ENCODE peak calls at places on chromosomes 1 and 21, in eight cellular contexts. V is RCC 7860; X is effector CD4-positive, alpha-beta T cell; B is stimulated activated CD4-positive, alpha-beta T cell treated with anti-CD3 and anti-CD28 coated beads, Interleukin-12 subunit alpha, Interleukin-12 subunit beta, amount 100 ng/mL, for 4 hours; U is cardiac fibroblast; J is cerebellum; O is NCI-H2081; I is COR-L47. M is an unnamed sample.
A peak's percentile ranks its signal among the peaks of the same experiment; 100 is the strongest.

GRCh38 chr1:51661081-51661518 is 44.2 kb downstream of the OSBPL9 start:
- DNase-seq in V (peak; percentile 88), X (no peak), B (no peak), U (peak; percentile 94), J (no peak), O (no peak), I (no peak), M (no peak)

GRCh38 chr1:43577647-43578542 is 47.2 kb downstream of the PTPRF start:
- DNase-seq in V (no peak), X (no peak), B (no peak), U (no peak), J (peak; percentile 24), O (no peak), I (no peak), M (no peak)

GRCh38 chr1:30753660-30754123 is 3.9 kb downstream of the LAPTM5 start:
- DNase-seq in V (no peak), X (no peak), B (no peak), U (no peak), J (no peak), O (no peak), I (no peak), M (no peak)

GRCh38 chr1:220371324-220371723 is 99.1 kb upstream of the RAB3GAP2 start:
- DNase-seq in V (no peak), X (no peak), B (no peak), U (no peak), J (no peak), O (peak; percentile 28), I (peak; percentile 7), M (no peak)

GRCh38 chr1:19128965-19129514 is 81.0 kb downstream of the UBR4 start:
- DNase-seq in V (no peak), X (no peak), B (no peak), U (no peak), J (no peak), O (no peak), I (no peak), M (no peak)

GRCh38 chr21:30448514-30448913 is 8.4 kb downstream of the KRTAP15-1 start:
- DNase-seq in V (no peak), X (no peak), B (no peak), U (no peak), J (no peak), O (no peak), I (no peak), M (no peak)

GRCh38 chr1:166184897-166185296 is 18.1 kb upstream of the FAM78B start:
- DNase-seq in V (peak; percentile 70), X (no peak), B (no peak), U (no peak), J (no peak), O (no peak), I (no peak), M (no peak)

GRCh38 chr1:218363141-218363540 is 18.0 kb downstream of the TGFB2 start:
- DNase-seq in V (no peak), X (no peak), B (no peak), U (no peak), J (no peak), O (no peak), I (no peak), M (no peak)

GRCh38 chr21:38289697-38290096 is 32.9 kb downstream of the KCNJ15 start:
- DNase-seq in V (peak; percentile 96), X (no peak), B (no peak), U (peak; percentile 98), J (no peak), O (no peak), I (no peak), M (no peak)

GRCh38 chr1:209095627-209096595 is 487.6 kb upstream of the CAMK1G start:
- DNase-seq in V (peak; percentile 93), X (no peak), B (no peak), U (peak; percentile 22), J (no peak), O (no peak), I (no peak), M (no peak)

GRCh38 chr1:81799939-81800740 is 594 bp upstream of the ADGRL2 start:
- DNase-seq in V (peak; percentile 30), X (no peak), B (no peak), U (peak; percentile 86), J (no peak), O (peak; percentile 64), I (peak; percentile 6), M (peak; percentile 70)

M was measured in NCI-H1105.